ENCODE peak calls at places on chromosomes 16 and 17, in eight cellular contexts. One of them, this sample, is unnamed.

GRCh38 chr17:55795098-55795497 is 44.2 kb downstream of the PCTP start:
- DNase-seq in WTC11: no peak
- DNase-seq in AG09309: no peak
- DNase-seq in mucosa of descending colon: no peak
- DNase-seq in epithelial cell of proximal tubule: no peak
- DNase-seq in psoas muscle: no peak
- DNase-seq in nephron progenitor cell: no peak
- DNase-seq in ovary: no peak
- DNase-seq in this sample: no peak

GRCh38 chr17:50911890-50912289 is 45.7 kb upstream of the TOB1 start:
- DNase-seq in ovary: no peak
- DNase-seq in AG09309: no peak
- DNase-seq in epithelial cell of proximal tubule: no peak
- DNase-seq in psoas muscle: no peak
- DNase-seq in mucosa of descending colon: no peak
- DNase-seq in nephron progenitor cell: no peak
- DNase-seq in WTC11: no peak
- DNase-seq in this sample: no peak

GRCh38 chr17:44382917-44383316 is 6.5 kb downstream of the ITGA2B start:
- DNase-seq in mucosa of descending colon: no peak
- DNase-seq in nephron progenitor cell: no peak
- DNase-seq in psoas muscle: no peak
- DNase-seq in ovary: no peak
- DNase-seq in WTC11: no peak
- DNase-seq in epithelial cell of proximal tubule: no peak
- DNase-seq in AG09309: no peak
- DNase-seq in this sample: no peak

GRCh38 chr16:55494994-55495421 is 13.9 kb upstream of the LPCAT2 start:
- DNase-seq in ovary: peak
- DNase-seq in epithelial cell of proximal tubule: no peak
- DNase-seq in AG09309: peak
- DNase-seq in WTC11: no peak
- DNase-seq in psoas muscle: no peak
- DNase-seq in nephron progenitor cell: no peak
- DNase-seq in mucosa of descending colon: peak
- DNase-seq in this sample: no peak

GRCh38 chr16:86048882-86049585 is 150.1 kb downstream of the IRF8 start:
- DNase-seq in mucosa of descending colon: no peak
- DNase-seq in ovary: no peak
- DNase-seq in epithelial cell of proximal tubule: no peak
- DNase-seq in WTC11: peak
- DNase-seq in nephron progenitor cell: no peak
- DNase-seq in psoas muscle: no peak
- DNase-seq in AG09309: no peak
- DNase-seq in this sample: no peak

GRCh38 chr17:16439303-16439791 is 24.0 kb downstream of the TRPV2 start:
- DNase-seq in psoas muscle: no peak
- DNase-seq in AG09309: no peak
- DNase-seq in mucosa of descending colon: peak
- DNase-seq in epithelial cell of proximal tubule: no peak
- DNase-seq in ovary: no peak
- DNase-seq in WTC11: no peak
- DNase-seq in nephron progenitor cell: no peak
- DNase-seq in this sample: no peak

GRCh38 chr16:88566158-88566557 is 4.0 kb upstream of the ZC3H18 start:
- DNase-seq in ovary: no peak
- DNase-seq in WTC11: no peak
- DNase-seq in epithelial cell of proximal tubule: no peak
- DNase-seq in AG09309: peak
- DNase-seq in psoas muscle: no peak
- DNase-seq in nephron progenitor cell: no peak
- DNase-seq in mucosa of descending colon: no peak
- DNase-seq in this sample: no peak

GRCh38 chr17:45040459-45040858 is 11.0 kb downstream of the DCAKD start:
- DNase-seq in mucosa of descending colon: no peak
- DNase-seq in nephron progenitor cell: no peak
- DNase-seq in AG09309: no peak
- DNase-seq in WTC11: peak
- DNase-seq in psoas muscle: peak
- DNase-seq in ovary: no peak
- DNase-seq in epithelial cell of proximal tubule: no peak
- DNase-seq in this sample: no peak

GRCh38 chr16:88754912-88755744 is 29.9 kb downstream of the PIEZO1 start:
- DNase-seq in ovary: no peak
- DNase-seq in epithelial cell of proximal tubule: no peak
- DNase-seq in psoas muscle: no peak
- DNase-seq in mucosa of descending colon: no peak
- DNase-seq in nephron progenitor cell: peak
- DNase-seq in AG09309: peak
- DNase-seq in WTC11: peak
- DNase-seq in this sample: no peak

GRCh38 chr16:11315499-11315898 is 29.8 kb upstream of the RMI2 start:
- DNase-seq in WTC11: peak
- DNase-seq in psoas muscle: no peak
- DNase-seq in AG09309: no peak
- DNase-seq in epithelial cell of proximal tubule: no peak
- DNase-seq in ovary: no peak
- DNase-seq in mucosa of descending colon: no peak
- DNase-seq in nephron progenitor cell: peak
- DNase-seq in this sample: no peak

GRCh38 chr16:52825882-52826281 is 226.8 kb downstream of the CHD9NB start:
- DNase-seq in WTC11: no peak
- DNase-seq in AG09309: no peak
- DNase-seq in psoas muscle: no peak
- DNase-seq in ovary: no peak
- DNase-seq in mucosa of descending colon: no peak
- DNase-seq in epithelial cell of proximal tubule: no peak
- DNase-seq in nephron progenitor cell: no peak
- DNase-seq in this sample: no peak

GRCh38 chr16:71442041-71442440 is at the start of gene TLE7:
- DNase-seq in ovary: no peak
- DNase-seq in mucosa of descending colon: no peak
- DNase-seq in epithelial cell of proximal tubule: no peak
- DNase-seq in nephron progenitor cell: no peak
- DNase-seq in WTC11: no peak
- DNase-seq in psoas muscle: no peak
- DNase-seq in AG09309: no peak
- DNase-seq in this sample: no peak

GRCh38 chr16:64440005-64440404 is 681.9 kb downstream of the CDH11 start:
- DNase-seq in nephron progenitor cell: no peak
- DNase-seq in WTC11: no peak
- DNase-seq in ovary: no peak
- DNase-seq in mucosa of descending colon: no peak
- DNase-seq in psoas muscle: no peak
- DNase-seq in AG09309: no peak
- DNase-seq in epithelial cell of proximal tubule: no peak
- DNase-seq in this sample: no peak

GRCh38 chr17:48555616-48556533 is 11.0 kb upstream of the HOXB2 start:
- DNase-seq in psoas muscle: no peak
- DNase-seq in ovary: no peak
- DNase-seq in epithelial cell of proximal tubule: no peak
- DNase-seq in AG09309: no peak
- DNase-seq in WTC11: no peak
- DNase-seq in nephron progenitor cell: peak
- DNase-seq in mucosa of descending colon: no peak
- DNase-seq in this sample: no peak

GRCh38 chr17:65218261-65218660 is 81.1 kb downstream of the RGS9 start:
- DNase-seq in epithelial cell of proximal tubule: no peak
- DNase-seq in AG09309: no peak
- DNase-seq in nephron progenitor cell: no peak
- DNase-seq in mucosa of descending colon: no peak
- DNase-seq in WTC11: no peak
- DNase-seq in psoas muscle: no peak
- DNase-seq in ovary: no peak
- DNase-seq in this sample: no peak

GRCh38 chr17:65222216-65222738 is 85.1 kb downstream of the RGS9 start:
- DNase-seq in nephron progenitor cell: no peak
- DNase-seq in psoas muscle: no peak
- DNase-seq in AG09309: no peak
- DNase-seq in mucosa of descending colon: no peak
- DNase-seq in ovary: no peak
- DNase-seq in epithelial cell of proximal tubule: no peak
- DNase-seq in WTC11: no peak
- DNase-seq in this sample: no peak

GRCh38 chr17:65220732-65221131 is 83.6 kb downstream of the RGS9 start:
- DNase-seq in psoas muscle: no peak
- DNase-seq in epithelial cell of proximal tubule: no peak
- DNase-seq in AG09309: no peak
- DNase-seq in mucosa of descending colon: no peak
- DNase-seq in ovary: no peak
- DNase-seq in nephron progenitor cell: no peak
- DNase-seq in WTC11: no peak
- DNase-seq in this sample: no peak

GRCh38 chr17:65219707-65220106 is 82.5 kb downstream of the RGS9 start:
- DNase-seq in nephron progenitor cell: no peak
- DNase-seq in ovary: no peak
- DNase-seq in AG09309: no peak
- DNase-seq in mucosa of descending colon: no peak
- DNase-seq in psoas muscle: no peak
- DNase-seq in WTC11: no peak
- DNase-seq in epithelial cell of proximal tubule: no peak
- DNase-seq in this sample: no peak

DNA sequence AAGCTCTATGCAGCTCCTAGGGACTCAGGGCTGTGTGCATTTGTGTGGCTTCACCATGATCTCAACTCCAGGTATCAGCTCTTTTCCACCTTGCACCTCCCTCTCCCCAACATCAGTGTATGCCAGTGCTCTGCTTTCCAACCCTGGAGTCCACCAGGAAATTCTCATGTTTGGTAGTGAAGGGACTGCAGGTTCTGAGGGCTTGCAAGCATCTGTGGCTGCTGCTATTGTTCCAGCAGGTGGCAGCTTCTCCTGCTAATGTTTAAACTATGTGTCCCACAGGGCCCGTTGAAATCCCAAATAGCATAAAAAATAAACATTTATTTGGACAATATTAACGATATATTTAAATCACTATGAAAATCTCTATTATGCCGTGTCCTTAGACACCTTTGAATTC is 82.0 kb downstream of the RGS9 start:
- DNase-seq in epithelial cell of proximal tubule: no peak
- DNase-seq in psoas muscle: no peak
- DNase-seq in AG09309: no peak
- DNase-seq in nephron progenitor cell: no peak
- DNase-seq in WTC11: no peak
- DNase-seq in mucosa of descending colon: no peak
- DNase-seq in ovary: no peak
- DNase-seq in this sample: no peak
- TF ChIP-seq CTCF in epithelial cell of proximal tubule: peak
- TF ChIP-seq CTCF in psoas muscle: no peak
- TF ChIP-seq CTCF in AG09309: peak
- TF ChIP-seq CTCF in nephron progenitor cell: no peak
- TF ChIP-seq CTCF in WTC11: no peak
- TF ChIP-seq CTCF in mucosa of descending colon: no peak
- TF ChIP-seq CTCF in ovary: no peak
- TF ChIP-seq CTCF in this sample: no peak

GRCh38 chr16:3188675-3188924 is 596 bp downstream of the OR1F1 start:
- DNase-seq in WTC11: no peak
- DNase-seq in AG09309: no peak
- DNase-seq in mucosa of descending colon: no peak
- DNase-seq in psoas muscle: no peak
- DNase-seq in epithelial cell of proximal tubule: no peak
- DNase-seq in ovary: no peak
- DNase-seq in nephron progenitor cell: no peak
- DNase-seq in this sample: no peak
- TF ChIP-seq CTCF in WTC11: no peak
- TF ChIP-seq CTCF in AG09309: no peak
- TF ChIP-seq CTCF in mucosa of descending colon: no peak
- TF ChIP-seq CTCF in psoas muscle: no peak
- TF ChIP-seq CTCF in epithelial cell of proximal tubule: no peak
- TF ChIP-seq CTCF in ovary: no peak
- TF ChIP-seq CTCF in nephron progenitor cell: no peak
- TF ChIP-seq CTCF in this sample: no peak

DNA sequence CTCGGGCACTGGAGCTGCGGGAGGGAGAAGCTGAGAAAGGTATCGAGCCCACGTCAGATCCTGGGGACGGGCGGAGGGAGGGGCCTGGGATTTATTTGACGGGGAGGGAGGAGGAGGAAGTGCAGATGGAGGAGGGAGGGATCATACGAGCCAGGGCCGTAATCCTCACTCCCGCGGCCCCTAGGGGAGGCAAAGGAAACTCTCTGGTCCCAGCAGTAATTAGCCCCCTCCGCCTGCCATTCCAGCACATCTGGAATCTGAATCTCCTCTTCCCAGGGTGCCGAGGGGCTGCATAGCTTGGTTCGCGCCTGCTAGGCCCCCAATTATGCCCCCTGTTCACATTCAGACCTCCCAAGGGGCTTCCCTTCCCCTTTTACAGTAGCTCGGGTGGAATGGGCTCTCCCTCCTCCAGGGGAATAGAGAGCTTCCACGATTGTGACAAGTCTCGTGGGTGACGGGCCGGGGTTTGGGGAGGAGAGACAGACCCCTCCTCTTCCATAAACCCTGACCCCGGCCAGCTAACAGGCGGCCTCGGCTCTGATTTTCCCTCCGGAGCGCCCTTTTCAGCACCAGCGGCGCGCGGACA is at the start of gene SEZ6L2:
- DNase-seq in WTC11: peak
- DNase-seq in mucosa of descending colon: peak
- DNase-seq in ovary: no peak
- DNase-seq in nephron progenitor cell: peak
- DNase-seq in AG09309: peak
- DNase-seq in epithelial cell of proximal tubule: peak
- DNase-seq in psoas muscle: peak
- DNase-seq in this sample: no peak
- TF ChIP-seq CTCF in WTC11: no peak
- TF ChIP-seq CTCF in mucosa of descending colon: no peak
- TF ChIP-seq CTCF in ovary: no peak
- TF ChIP-seq CTCF in nephron progenitor cell: no peak
- TF ChIP-seq CTCF in AG09309: peak
- TF ChIP-seq CTCF in epithelial cell of proximal tubule: peak
- TF ChIP-seq CTCF in psoas muscle: no peak
- TF ChIP-seq CTCF in this sample: no peak

GRCh38 chr17:65182233-65182632 is 45.1 kb downstream of the RGS9 start:
- DNase-seq in ovary: no peak
- DNase-seq in nephron progenitor cell: no peak
- DNase-seq in AG09309: no peak
- DNase-seq in mucosa of descending colon: no peak
- DNase-seq in psoas muscle: no peak
- DNase-seq in WTC11: no peak
- DNase-seq in epithelial cell of proximal tubule: no peak
- DNase-seq in this sample: no peak

GRCh38 chr17:65184235-65184959 is 47.2 kb downstream of the RGS9 start:
- DNase-seq in AG09309: no peak
- DNase-seq in WTC11: no peak
- DNase-seq in nephron progenitor cell: no peak
- DNase-seq in mucosa of descending colon: no peak
- DNase-seq in psoas muscle: no peak
- DNase-seq in ovary: no peak
- DNase-seq in epithelial cell of proximal tubule: no peak
- DNase-seq in this sample: no peak

GRCh38 chr17:65185060-65185459 is 47.9 kb downstream of the RGS9 start:
- DNase-seq in epithelial cell of proximal tubule: no peak
- DNase-seq in WTC11: no peak
- DNase-seq in AG09309: no peak
- DNase-seq in nephron progenitor cell: no peak
- DNase-seq in ovary: no peak
- DNase-seq in psoas muscle: no peak
- DNase-seq in mucosa of descending colon: no peak
- DNase-seq in this sample: no peak

GRCh38 chr17:65183736-65184135 is 46.6 kb downstream of the RGS9 start:
- DNase-seq in psoas muscle: no peak
- DNase-seq in nephron progenitor cell: no peak
- DNase-seq in ovary: no peak
- DNase-seq in WTC11: peak
- DNase-seq in AG09309: no peak
- DNase-seq in mucosa of descending colon: no peak
- DNase-seq in epithelial cell of proximal tubule: no peak
- DNase-seq in this sample: no peak

GRCh38 chr17:65185686-65186382 is 48.7 kb downstream of the RGS9 start:
- DNase-seq in epithelial cell of proximal tubule: no peak
- DNase-seq in nephron progenitor cell: no peak
- DNase-seq in mucosa of descending colon: no peak
- DNase-seq in WTC11: no peak
- DNase-seq in psoas muscle: no peak
- DNase-seq in AG09309: no peak
- DNase-seq in ovary: no peak
- DNase-seq in this sample: no peak
- TF ChIP-seq CTCF in epithelial cell of proximal tubule: no peak
- TF ChIP-seq CTCF in nephron progenitor cell: no peak
- TF ChIP-seq CTCF in mucosa of descending colon: no peak
- TF ChIP-seq CTCF in WTC11: no peak
- TF ChIP-seq CTCF in psoas muscle: no peak
- TF ChIP-seq CTCF in AG09309: no peak
- TF ChIP-seq CTCF in ovary: no peak
- TF ChIP-seq CTCF in this sample: no peak